ENCODE peak calls at places on chromosome 12, in eight cellular contexts. I is HCT116, W is stomach, K is SK-N-SH, Y is HepG2, M is prostate gland, C is sigmoid colon, E is K562. J is an unnamed sample.
A peak's percentile ranks its signal among the peaks of the same experiment; 100 is the strongest.

GRCh38 chr12:27279836-27280235 is 35.8 kb downstream of the STK38L start:
- DNase-seq in W (no peak), K (no peak), C (no peak), M (peak; percentile 58), E (no peak), Y (no peak), I (no peak), J (no peak)

GRCh38 chr12:50845021-50845647 is 2.4 kb downstream of the TMPRSS12 start:
- DNase-seq in E (no peak), C (no peak), W (no peak), I (no peak), M (no peak), Y (no peak), K (no peak), J (no peak)

GRCh38 chr12:112134731-112135130 is 9.4 kb downstream of the TRAFD1 start:
- DNase-seq in M (peak; percentile 26), Y (no peak), K (no peak), I (no peak), W (no peak), E (no peak), C (no peak), J (no peak)

GRCh38 chr12:124097681-124098080 is 124.7 kb downstream of the ZNF664 start:
- DNase-seq in E (no peak), W (no peak), M (no peak), C (no peak), I (no peak), Y (no peak), K (no peak), J (no peak)

GRCh38 chr12:78403681-78404080 is 460.9 kb upstream of the SYT1 start:
- DNase-seq in W (no peak), E (no peak), I (no peak), M (no peak), Y (no peak), K (no peak), C (no peak), J (no peak)

GRCh38 chr12:20475542-20475941 is 107.2 kb downstream of the PDE3A start:
- DNase-seq in Y (no peak), K (no peak), M (no peak), C (no peak), W (no peak), E (no peak), I (no peak), J (no peak)

GRCh38 chr12:110666892-110667291 is 22.0 kb downstream of the HVCN1 start:
- DNase-seq in I (no peak), C (no peak), K (no peak), M (no peak), Y (no peak), E (no peak), W (no peak), J (peak; percentile 54)

GRCh38 chr12:110201995-110202394 is 77.8 kb downstream of the IFT81 start:
- DNase-seq in K (no peak), C (no peak), E (no peak), W (no peak), I (no peak), Y (no peak), M (no peak), J (no peak)

GRCh38 chr12:108399514-108399913 is 60.4 kb upstream of the CMKLR1 start:
- DNase-seq in K (no peak), M (no peak), Y (no peak), C (peak; percentile 93), W (no peak), I (no peak), E (no peak), J (no peak)

GRCh38 chr12:43969882-43970281 is 134.0 kb downstream of the TMEM117 start:
- DNase-seq in E (no peak), M (no peak), Y (no peak), K (no peak), I (peak; percentile 24), C (no peak), W (no peak), J (no peak)

GRCh38 chr12:47356129-47356622 is 276.4 kb upstream of the AMIGO2 start:
- DNase-seq in W (no peak), C (no peak), I (no peak), K (no peak), E (peak; percentile 29), M (no peak), Y (no peak), J (no peak)

GRCh38 chr12:97767347-97767746 is 304.7 kb downstream of the RMST start:
- DNase-seq in C (no peak), I (no peak), M (no peak), W (no peak), Y (no peak), K (no peak), E (no peak), J (no peak)

GRCh38 chr12:84497819-84498218 is 414.8 kb downstream of the SLC6A15 start:
- DNase-seq in M (no peak), K (no peak), E (no peak), C (no peak), I (peak; percentile 16), Y (peak; percentile 15), W (no peak), J (no peak)

GRCh38 chr12:111304642-111305071 is 64.2 kb downstream of the PHETA1 start:
- DNase-seq in E (peak; percentile 66), Y (no peak), M (no peak), C (no peak), W (no peak), I (peak; percentile 52), K (no peak), J (no peak)

GRCh38 chr12:39619660-39620433 is at the start of gene ABCD2:
- DNase-seq in Y (peak; percentile 32), W (peak; percentile 31), I (peak; percentile 19), E (peak; percentile 63), C (peak; percentile 87), M (peak; percentile 7), K (peak; percentile 73), J (peak; percentile 85)

GRCh38 chr12:107475900-107476299 is 209.7 kb upstream of the PWP1 start:
- DNase-seq in I (no peak), W (no peak), M (no peak), E (no peak), K (no peak), Y (no peak), C (no peak), J (no peak)

GRCh38 chr12:131210506-131211278 is 257.0 kb downstream of the ADGRD1 start:
- DNase-seq in M (no peak), W (no peak), I (no peak), E (no peak), Y (no peak), K (no peak), C (peak; percentile 40), J (peak; percentile 51)

GRCh38 chr12:95633671-95634465 is 82.6 kb upstream of the USP44 start:
- DNase-seq in W (no peak), E (no peak), I (no peak), C (no peak), K (no peak), Y (no peak), M (peak; percentile 70), J (no peak)

GRCh38 chr12:52074006-52074405 is 4.2 kb downstream of the ATG101 start:
- DNase-seq in Y (no peak), E (no peak), C (no peak), M (no peak), W (peak; percentile 78), K (no peak), I (no peak), J (peak; percentile 77)

DNA sequence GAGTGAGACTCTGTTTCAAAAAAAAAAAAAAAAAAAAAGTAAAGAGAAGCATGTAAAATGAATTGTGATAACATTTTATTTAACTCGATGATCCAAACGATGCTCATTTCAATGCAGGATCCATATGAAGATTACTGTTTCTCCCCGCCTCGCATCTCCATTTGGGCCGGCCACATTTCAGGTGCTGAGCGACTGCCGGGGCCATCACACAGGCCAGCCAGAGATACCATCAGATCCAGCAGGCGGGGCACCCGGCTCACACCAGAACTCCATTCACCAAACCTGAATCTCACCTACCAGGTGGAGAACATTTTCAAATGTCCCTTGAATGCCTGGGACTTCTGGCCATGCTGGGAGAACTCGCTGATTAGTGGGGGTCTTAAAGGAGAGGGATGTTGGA is 18.0 kb upstream of the FZD10 start:
- DNase-seq in I (no peak), E (no peak), M (no peak), C (no peak), K (no peak), Y (no peak), W (no peak), J (peak; percentile 51)
- H3K27me3 ChIP-seq in I (no peaks in the 10 kb centered on the region), E (peaks cover 9% of the 10 kb centered on the region), M (no peaks in the 10 kb centered on the region), C (peaks cover 29% of the 10 kb centered on the region), K (no peaks in the 10 kb centered on the region), Y (peaks cover 4% of the 10 kb centered on the region), W (no peaks in the 10 kb centered on the region), J (peaks cover 25% of the 10 kb centered on the region)

GRCh38 chr12:121701667-121702277 is 10.8 kb upstream of the TMEM120B start:
- DNase-seq in Y (no peak), C (no peak), I (no peak), E (no peak), M (no peak), W (no peak), K (no peak), J (no peak)
- TF ChIP-seq POLR2AphosphoS5 in Y (no peak), C (no peak), I (no peak), E (no peak), M (no peak), W (no peak), K (no peak), J (no peak)

GRCh38 chr12:121839993-121840761 is 18.5 kb downstream of the HPD start:
- DNase-seq in W (no peak), Y (no peak), C (no peak), E (peak; percentile 49), K (no peak), I (no peak), M (no peak), J (no peak)

GRCh38 chr12:121843236-121843982 is 15.2 kb downstream of the HPD start:
- DNase-seq in W (no peak), I (no peak), C (no peak), E (peak; percentile 69), K (no peak), M (no peak), Y (no peak), J (no peak)

GRCh38 chr12:121849660-121850059 is 9.0 kb downstream of the HPD start:
- DNase-seq in M (no peak), Y (no peak), E (no peak), W (no peak), I (no peak), K (no peak), C (no peak), J (no peak)

GRCh38 chr12:121849211-121849610 is 9.4 kb downstream of the HPD start:
- DNase-seq in W (no peak), E (no peak), I (no peak), C (no peak), K (no peak), M (no peak), Y (no peak), J (no peak)

GRCh38 chr12:121845699-121846098 is 13.0 kb downstream of the HPD start:
- DNase-seq in I (no peak), Y (no peak), E (no peak), K (no peak), M (no peak), W (no peak), C (no peak), J (no peak)
- H3K27ac ChIP-seq in I (no peak overlapping the region), Y (no peak overlapping the region), E (no peak overlapping the region), K (no peak overlapping the region), M (no peak overlapping the region), W (no peak overlapping the region), C (no peak overlapping the region), J (no peak overlapping the region)

DNA sequence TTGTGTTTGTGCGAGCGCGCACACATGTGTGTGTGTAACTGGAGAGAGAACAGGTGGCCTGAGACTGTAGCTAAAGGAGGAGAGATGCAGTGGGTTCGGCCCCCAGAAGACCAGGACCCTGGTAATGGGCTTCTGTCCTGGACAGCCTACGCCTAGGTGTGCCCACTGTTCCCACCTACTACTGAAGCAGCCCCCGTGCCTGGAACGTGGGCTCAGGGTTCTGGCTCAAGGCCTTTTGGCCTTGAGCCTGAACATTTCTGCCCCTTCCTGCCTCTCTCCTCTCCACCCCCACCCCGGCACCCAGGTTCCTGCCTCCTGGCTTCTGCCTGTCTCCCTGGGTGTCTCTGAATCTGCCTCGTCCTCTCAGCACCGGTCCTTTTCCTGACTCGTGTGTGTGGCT is 1.5 kb upstream of the NXPH4 start:
- DNase-seq in I (no peak), W (no peak), K (no peak), Y (no peak), E (no peak), M (no peak), C (no peak), J (no peak)
- H3K27me3 ChIP-seq in I (no peaks in the 10 kb centered on the region), W (peaks cover 29% of the 10 kb centered on the region), K (peaks cover 30% of the 10 kb centered on the region), Y (peaks cover 17% of the 10 kb centered on the region), E (peaks cover 35% of the 10 kb centered on the region), M (peaks cover 2% of the 10 kb centered on the region), C (peaks cover 65% of the 10 kb centered on the region), J (peaks cover 66% of the 10 kb centered on the region)

J was measured in spleen.